ENCODE peak calls at places on chromosome 12, in seven cellular contexts. One of them, this sample, is unnamed. For H3K9me3, the result is how much of the 10 kb centered on the place peaks cover.

GRCh38 chr12:72093930-72094329 is 155.3 kb downstream of the TPH2 start:
- DNase-seq in cardiac muscle cell: no peak
- DNase-seq in mammary epithelial cell: no peak
- DNase-seq in uterus: no peak
- DNase-seq in pancreas: no peak
- DNase-seq in lower lobe of right lung: no peak
- DNase-seq in CD4-positive, alpha-beta T cell: no peak
- DNase-seq in this sample: no peak

GRCh38 chr12:6927379-6927991 is at the start of gene ATN1:
- DNase-seq in cardiac muscle cell: peak
- DNase-seq in mammary epithelial cell: peak
- DNase-seq in uterus: peak
- DNase-seq in pancreas: peak
- DNase-seq in lower lobe of right lung: peak
- DNase-seq in CD4-positive, alpha-beta T cell: no peak
- DNase-seq in this sample: peak

GRCh38 chr12:27905285-27906126 is 67.0 kb downstream of the PTHLH start:
- DNase-seq in cardiac muscle cell: no peak
- DNase-seq in mammary epithelial cell: no peak
- DNase-seq in uterus: no peak
- DNase-seq in pancreas: no peak
- DNase-seq in lower lobe of right lung: no peak
- DNase-seq in CD4-positive, alpha-beta T cell: no peak
- DNase-seq in this sample: no peak

GRCh38 chr12:110245278-110245868 is 35.7 kb upstream of the ATP2A2 start:
- DNase-seq in cardiac muscle cell: no peak
- DNase-seq in mammary epithelial cell: no peak
- DNase-seq in uterus: no peak
- DNase-seq in pancreas: no peak
- DNase-seq in lower lobe of right lung: peak
- DNase-seq in CD4-positive, alpha-beta T cell: peak
- DNase-seq in this sample: peak

GRCh38 chr12:104137175-104137901 is 672 bp downstream of the NFYB start:
- DNase-seq in cardiac muscle cell: peak
- DNase-seq in mammary epithelial cell: peak
- DNase-seq in uterus: peak
- DNase-seq in pancreas: peak
- DNase-seq in lower lobe of right lung: peak
- DNase-seq in CD4-positive, alpha-beta T cell: peak
- DNase-seq in this sample: peak

GRCh38 chr12:55472297-55472696 is 2.4 kb upstream of the OR6C70 start:
- DNase-seq in cardiac muscle cell: no peak
- DNase-seq in mammary epithelial cell: no peak
- DNase-seq in uterus: no peak
- DNase-seq in pancreas: no peak
- DNase-seq in lower lobe of right lung: no peak
- DNase-seq in CD4-positive, alpha-beta T cell: no peak
- DNase-seq in this sample: no peak

GRCh38 chr12:5171701-5172100 is 128.0 kb downstream of the KCNA5 start:
- DNase-seq in cardiac muscle cell: peak
- DNase-seq in mammary epithelial cell: peak
- DNase-seq in uterus: no peak
- DNase-seq in pancreas: no peak
- DNase-seq in lower lobe of right lung: no peak
- DNase-seq in CD4-positive, alpha-beta T cell: no peak
- DNase-seq in this sample: no peak

GRCh38 chr12:49198431-49199155 is 9.7 kb upstream of the TUBA1A start:
- DNase-seq in cardiac muscle cell: peak
- DNase-seq in mammary epithelial cell: peak
- DNase-seq in uterus: peak
- DNase-seq in pancreas: no peak
- DNase-seq in lower lobe of right lung: no peak
- DNase-seq in CD4-positive, alpha-beta T cell: no peak
- DNase-seq in this sample: no peak

DNA sequence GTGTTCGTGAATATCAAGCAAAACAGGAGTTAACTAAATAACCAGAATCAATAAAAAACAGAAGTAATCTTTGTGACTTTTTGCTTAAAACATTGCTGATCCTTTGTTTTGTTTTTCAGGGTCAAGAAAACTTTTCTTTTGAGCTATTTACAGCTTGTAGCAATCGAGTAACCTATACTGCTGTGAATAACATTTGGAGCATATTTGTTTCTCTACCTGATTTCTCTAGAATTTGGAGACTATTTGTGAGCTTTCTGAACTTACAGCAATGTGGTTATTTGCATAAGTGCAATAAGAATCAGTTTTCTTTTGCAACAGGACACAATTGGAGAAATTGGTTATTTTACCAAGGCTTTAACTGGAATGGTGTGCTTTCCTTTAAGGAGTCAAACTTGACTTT is 7.3 kb upstream of the ETNK1 start:
- DNase-seq in cardiac muscle cell: no peak
- DNase-seq in mammary epithelial cell: no peak
- DNase-seq in uterus: no peak
- DNase-seq in pancreas: no peak
- DNase-seq in lower lobe of right lung: no peak
- DNase-seq in CD4-positive, alpha-beta T cell: no peak
- DNase-seq in this sample: no peak
- H3K9me3 ChIP-seq in cardiac muscle cell: under half
- H3K9me3 ChIP-seq in mammary epithelial cell: under half
- H3K9me3 ChIP-seq in uterus: under half
- H3K9me3 ChIP-seq in pancreas: under half
- H3K9me3 ChIP-seq in lower lobe of right lung: under half
- H3K9me3 ChIP-seq in CD4-positive, alpha-beta T cell: under half
- H3K9me3 ChIP-seq in this sample: under half

GRCh38 chr12:102118874-102119273 is 1.0 kb downstream of the NUP37 start:
- DNase-seq in cardiac muscle cell: no peak
- DNase-seq in mammary epithelial cell: no peak
- DNase-seq in uterus: no peak
- DNase-seq in pancreas: no peak
- DNase-seq in lower lobe of right lung: no peak
- DNase-seq in CD4-positive, alpha-beta T cell: no peak
- DNase-seq in this sample: no peak

GRCh38 chr12:102116392-102116791 is 3.5 kb downstream of the NUP37 start:
- DNase-seq in cardiac muscle cell: no peak
- DNase-seq in mammary epithelial cell: no peak
- DNase-seq in uterus: no peak
- DNase-seq in pancreas: no peak
- DNase-seq in lower lobe of right lung: no peak
- DNase-seq in CD4-positive, alpha-beta T cell: no peak
- DNase-seq in this sample: no peak

GRCh38 chr12:102120886-102121285 is 903 bp downstream of the PARPBP start:
- DNase-seq in cardiac muscle cell: peak
- DNase-seq in mammary epithelial cell: peak
- DNase-seq in uterus: no peak
- DNase-seq in pancreas: no peak
- DNase-seq in lower lobe of right lung: no peak
- DNase-seq in CD4-positive, alpha-beta T cell: no peak
- DNase-seq in this sample: no peak

GRCh38 chr12:102120564-102120873 is 536 bp downstream of the PARPBP start:
- DNase-seq in cardiac muscle cell: no peak
- DNase-seq in mammary epithelial cell: no peak
- DNase-seq in uterus: no peak
- DNase-seq in pancreas: no peak
- DNase-seq in lower lobe of right lung: no peak
- DNase-seq in CD4-positive, alpha-beta T cell: no peak
- DNase-seq in this sample: no peak

GRCh38 chr12:102119674-102120563 is at the start of the genes NUP37 and PARPBP:
- DNase-seq in cardiac muscle cell: peak
- DNase-seq in mammary epithelial cell: peak
- DNase-seq in uterus: peak
- DNase-seq in pancreas: peak
- DNase-seq in lower lobe of right lung: peak
- DNase-seq in CD4-positive, alpha-beta T cell: peak
- DNase-seq in this sample: peak
- TF ChIP-seq CTCF in cardiac muscle cell: no peak
- TF ChIP-seq CTCF in mammary epithelial cell: no peak
- TF ChIP-seq CTCF in uterus: no peak
- TF ChIP-seq CTCF in pancreas: no peak
- TF ChIP-seq CTCF in lower lobe of right lung: no peak
- TF ChIP-seq CTCF in CD4-positive, alpha-beta T cell: no peak
- TF ChIP-seq CTCF in this sample: peak

GRCh38 chr12:93676408-93677194 is 574 bp upstream of the CRADD start:
- DNase-seq in cardiac muscle cell: no peak
- DNase-seq in mammary epithelial cell: no peak
- DNase-seq in uterus: no peak
- DNase-seq in pancreas: no peak
- DNase-seq in lower lobe of right lung: no peak
- DNase-seq in CD4-positive, alpha-beta T cell: no peak
- DNase-seq in this sample: no peak
- H3K9me3 ChIP-seq in cardiac muscle cell: under half
- H3K9me3 ChIP-seq in mammary epithelial cell: under half
- H3K9me3 ChIP-seq in uterus: under half
- H3K9me3 ChIP-seq in pancreas: under half
- H3K9me3 ChIP-seq in lower lobe of right lung: under half
- H3K9me3 ChIP-seq in CD4-positive, alpha-beta T cell: under half
- H3K9me3 ChIP-seq in this sample: under half

GRCh38 chr12:124568431-124569374 is 1.3 kb upstream of the NCOR2 start:
- DNase-seq in cardiac muscle cell: peak
- DNase-seq in mammary epithelial cell: peak
- DNase-seq in uterus: peak
- DNase-seq in pancreas: no peak
- DNase-seq in lower lobe of right lung: peak
- DNase-seq in CD4-positive, alpha-beta T cell: no peak
- DNase-seq in this sample: peak
- TF ChIP-seq CTCF in cardiac muscle cell: peak
- TF ChIP-seq CTCF in mammary epithelial cell: peak
- TF ChIP-seq CTCF in uterus: peak
- TF ChIP-seq CTCF in pancreas: no peak
- TF ChIP-seq CTCF in lower lobe of right lung: peak
- TF ChIP-seq CTCF in CD4-positive, alpha-beta T cell: no peak
- TF ChIP-seq CTCF in this sample: peak

GRCh38 chr12:34336619-34337465 is 314.5 kb downstream of the ALG10 start:
- DNase-seq in cardiac muscle cell: no peak
- DNase-seq in mammary epithelial cell: no peak
- DNase-seq in uterus: no peak
- DNase-seq in pancreas: no peak
- DNase-seq in lower lobe of right lung: no peak
- DNase-seq in CD4-positive, alpha-beta T cell: no peak
- DNase-seq in this sample: peak
- H3K9me3 ChIP-seq in cardiac muscle cell: under half
- H3K9me3 ChIP-seq in mammary epithelial cell: half or more
- H3K9me3 ChIP-seq in uterus: under half
- H3K9me3 ChIP-seq in pancreas: under half
- H3K9me3 ChIP-seq in lower lobe of right lung: under half
- H3K9me3 ChIP-seq in CD4-positive, alpha-beta T cell: under half
- H3K9me3 ChIP-seq in this sample: under half

DNA sequence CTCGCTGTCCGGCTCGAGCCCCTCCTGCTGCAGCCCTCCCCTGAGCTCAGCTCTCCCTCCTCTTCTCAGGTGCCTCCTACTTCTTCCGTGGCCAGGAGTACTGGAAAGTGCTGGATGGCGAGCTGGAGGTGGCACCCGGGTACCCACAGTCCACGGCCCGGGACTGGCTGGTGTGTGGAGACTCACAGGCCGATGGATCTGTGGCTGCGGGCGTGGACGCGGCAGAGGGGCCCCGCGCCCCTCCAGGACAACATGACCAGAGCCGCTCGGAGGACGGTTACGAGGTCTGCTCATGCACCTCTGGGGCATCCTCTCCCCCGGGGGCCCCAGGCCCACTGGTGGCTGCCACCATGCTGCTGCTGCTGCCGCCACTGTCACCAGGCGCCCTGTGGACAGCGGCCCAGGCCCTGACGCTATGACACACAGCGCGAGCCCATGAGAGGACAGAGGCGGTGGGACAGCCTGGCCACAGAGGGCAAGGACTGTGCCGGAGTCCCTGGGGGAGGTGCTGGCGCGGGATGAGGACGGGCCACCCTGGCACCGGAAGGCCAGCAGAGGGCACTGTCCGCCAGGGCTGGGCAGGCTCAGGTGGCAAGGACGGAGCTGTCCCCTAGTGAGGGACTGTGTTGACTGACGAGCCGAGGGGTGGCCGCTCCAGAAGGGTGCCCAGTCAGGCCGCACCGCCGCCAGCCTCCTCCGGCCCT is 22.8 kb downstream of the MMP17 start:
- DNase-seq in cardiac muscle cell: no peak
- DNase-seq in mammary epithelial cell: no peak
- DNase-seq in uterus: no peak
- DNase-seq in pancreas: no peak
- DNase-seq in lower lobe of right lung: no peak
- DNase-seq in CD4-positive, alpha-beta T cell: no peak
- DNase-seq in this sample: peak
- TF ChIP-seq CTCF in cardiac muscle cell: no peak
- TF ChIP-seq CTCF in mammary epithelial cell: no peak
- TF ChIP-seq CTCF in uterus: peak
- TF ChIP-seq CTCF in pancreas: peak
- TF ChIP-seq CTCF in lower lobe of right lung: no peak
- TF ChIP-seq CTCF in CD4-positive, alpha-beta T cell: no peak
- TF ChIP-seq CTCF in this sample: peak

DNA sequence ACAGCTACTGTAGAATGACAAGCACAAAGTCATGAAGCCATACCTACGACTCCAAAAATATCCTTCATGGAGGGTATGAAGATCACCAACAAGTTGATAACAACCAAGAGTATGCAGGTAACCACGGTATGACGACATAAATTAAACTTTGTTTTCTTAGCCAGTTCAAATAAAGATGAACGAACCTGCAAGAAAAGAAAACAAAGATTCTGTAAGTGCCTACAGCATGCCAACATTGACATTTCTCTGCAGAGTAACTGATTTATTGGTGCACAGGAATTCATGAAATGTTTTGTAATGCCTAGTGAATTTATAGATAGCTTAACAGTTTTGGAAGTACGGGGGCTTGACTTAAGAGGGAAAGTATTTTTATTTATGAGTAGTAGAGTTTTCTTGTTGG is 71.0 kb downstream of the SLC38A1 start:
- DNase-seq in cardiac muscle cell: no peak
- DNase-seq in mammary epithelial cell: no peak
- DNase-seq in uterus: no peak
- DNase-seq in pancreas: no peak
- DNase-seq in lower lobe of right lung: no peak
- DNase-seq in CD4-positive, alpha-beta T cell: no peak
- DNase-seq in this sample: no peak
- H3K9me3 ChIP-seq in cardiac muscle cell: under half
- H3K9me3 ChIP-seq in mammary epithelial cell: under half
- H3K9me3 ChIP-seq in uterus: under half
- H3K9me3 ChIP-seq in pancreas: under half
- H3K9me3 ChIP-seq in lower lobe of right lung: under half
- H3K9me3 ChIP-seq in CD4-positive, alpha-beta T cell: under half
- H3K9me3 ChIP-seq in this sample: under half

This sample was measured in upper lobe of left lung.